ENCODE peak calls at places on chromosomes 12 and 14, in four cellular contexts. N, U, W and H are unnamed samples.
A peak's percentile ranks its signal among the peaks of the same experiment; 100 is the strongest.

GRCh38 chr12:106086696-106087095 is 52.1 kb downstream of the NUAK1 start:
- DNase-seq in N (no peak), U (peak; percentile 91), W (no peak), H (no peak)

GRCh38 chr14:103994535-103995184 is 52.3 kb upstream of the RD3L start:
- DNase-seq in N (no peak), U (no peak), W (no peak), H (no peak)

GRCh38 chr12:64088431-64089349 is 133.4 kb downstream of the KICS2 start:
- DNase-seq in N (no peak), U (peak; percentile 64), W (peak; percentile 85), H (peak; percentile 87)

GRCh38 chr12:27515671-27516070 is 8.3 kb upstream of the PPFIBP1 start:
- DNase-seq in N (no peak), U (no peak), W (no peak), H (no peak)

GRCh38 chr12:114777052-114777451 is 93.1 kb upstream of the TBX3 start:
- DNase-seq in N (no peak), U (no peak), W (peak; percentile 57), H (no peak)

GRCh38 chr12:50555471-50555885 is 50.7 kb downstream of the DIP2B start:
- DNase-seq in N (no peak), U (no peak), W (no peak), H (no peak)

GRCh38 chr14:104107101-104107581 is 21.6 kb downstream of the ASPG start:
- DNase-seq in N (peak; percentile 22), U (no peak), W (no peak), H (no peak)

GRCh38 chr12:47237751-47238211 is 158.0 kb upstream of the AMIGO2 start:
- DNase-seq in N (no peak), U (no peak), W (no peak), H (no peak)

GRCh38 chr12:52441320-52441911 is 7.2 kb upstream of the KRT75 start:
- DNase-seq in N (no peak), U (no peak), W (no peak), H (no peak)

GRCh38 chr12:11705010-11705409 is 55.5 kb downstream of the ETV6 start:
- DNase-seq in N (no peak), U (no peak), W (peak; percentile 85), H (peak; percentile 77)

GRCh38 chr12:99959549-99960170 is 25.1 kb downstream of the ANKS1B start:
- DNase-seq in N (no peak), U (no peak), W (peak; percentile 11), H (no peak)

GRCh38 chr14:75119056-75119455 is 7.8 kb downstream of the NEK9 start:
- DNase-seq in N (no peak), U (no peak), W (no peak), H (no peak)

GRCh38 chr12:34304001-34304400 is 281.7 kb downstream of the ALG10 start:
- DNase-seq in N (no peak), U (no peak), W (no peak), H (no peak)

GRCh38 chr12:66717049-66717448 is 38.2 kb upstream of the GRIP1 start:
- DNase-seq in N (no peak), U (no peak), W (no peak), H (no peak)

GRCh38 chr12:75954076-75954475 is 77.5 kb downstream of the PHLDA1 start:
- DNase-seq in N (no peak), U (no peak), W (peak; percentile 89), H (peak; percentile 78)

GRCh38 chr14:78196323-78196722 is 26.1 kb downstream of the NRXN3 start:
- DNase-seq in N (no peak), U (no peak), W (no peak), H (no peak)

GRCh38 chr14:100709252-100709955 is 17.3 kb upstream of the DLK1 start:
- DNase-seq in N (no peak), U (no peak), W (no peak), H (no peak)

GRCh38 chr14:27184371-27184901 is 586.6 kb upstream of the NOVA1 start:
- DNase-seq in N (no peak), U (no peak), W (peak; percentile 80), H (no peak)

GRCh38 chr14:34403646-34404045 is 58.4 kb downstream of the SPTSSA start:
- DNase-seq in N (no peak), U (no peak), W (no peak), H (no peak)

GRCh38 chr12:130337476-130338303 is at the start of gene PIWIL1:
- DNase-seq in N (no peak), U (no peak), W (no peak), H (no peak)

GRCh38 chr12:18135509-18135908 is 45.5 kb upstream of the RERGL start:
- DNase-seq in N (no peak), U (no peak), W (peak; percentile 11), H (no peak)

GRCh38 chr14:60859525-60859924 is 121.4 kb downstream of the TRMT5 start:
- DNase-seq in N (no peak), U (no peak), W (no peak), H (no peak)

GRCh38 chr12:19970826-19971225 is 397.5 kb upstream of the PDE3A start:
- DNase-seq in N (no peak), U (no peak), W (no peak), H (no peak)

GRCh38 chr14:60350366-60350720 is 101.3 kb downstream of the PPM1A start:
- DNase-seq in N (no peak), U (no peak), W (no peak), H (no peak)

GRCh38 chr12:62530596-62530995 is 64.0 kb downstream of the MON2 start:
- DNase-seq in N (no peak), U (no peak), W (peak; percentile 16), H (peak; percentile 85)

GRCh38 chr12:127150479-127150878 is 1116.5 kb upstream of the TMEM132C start:
- DNase-seq in N (no peak), U (no peak), W (no peak), H (no peak)

GRCh38 chr14:100305446-100306255 is 593 bp downstream of the SLC25A29 start:
- DNase-seq in N (no peak), U (no peak), W (no peak), H (no peak)